ENCODE peak calls at places on chromosomes 11 and 22, in four cellular contexts. K, B, A and X are unnamed samples.

GRCh38 chr22:37415210-37415609 is 12.1 kb downstream of the ELFN2 start:
- DNase-seq in K (no peak), B (no peak), A (no peak), X (no peak)

GRCh38 chr11:65618763-65619162 is 3.2 kb downstream of the PCNX3 start:
- DNase-seq in K (no peak), B (no peak), A (no peak), X (no peak)

GRCh38 chr11:15349413-15349812 is 234.7 kb downstream of the INSC start:
- DNase-seq in K (no peak), B (no peak), A (no peak), X (no peak)

GRCh38 chr22:50473855-50474671 is 772 bp downstream of the SBF1 start:
- DNase-seq in K (no peak), B (peak), A (peak), X (no peak)

GRCh38 chr11:10181811-10182210 is 112.2 kb downstream of the SBF2 start:
- DNase-seq in K (peak), B (peak), A (peak), X (peak)

GRCh38 chr11:79762271-79762935 is 321.6 kb upstream of the TENM4 start:
- DNase-seq in K (no peak), B (no peak), A (peak), X (peak)

GRCh38 chr11:19345848-19346681 is 105.3 kb upstream of the E2F8 start:
- DNase-seq in K (no peak), B (peak), A (no peak), X (peak)

GRCh38 chr11:86335131-86335768 is 33.2 kb downstream of the HIKESHI start:
- DNase-seq in K (no peak), B (no peak), A (no peak), X (no peak)

GRCh38 chr22:48694296-48694883 is 1133.3 kb downstream of the BRD1 start:
- DNase-seq in K (no peak), B (no peak), A (no peak), X (no peak)

GRCh38 chr11:134932761-134933160 is 520.7 kb upstream of the B3GAT1 start:
- DNase-seq in K (no peak), B (no peak), A (no peak), X (no peak)

GRCh38 chr11:30454108-30454507 is 131.2 kb downstream of the ARL14EP start:
- DNase-seq in K (no peak), B (no peak), A (no peak), X (no peak)

GRCh38 chr11:95152878-95153856 is 63.5 kb downstream of the ENDOD1 start:
- DNase-seq in K (no peak), B (no peak), A (no peak), X (peak)

GRCh38 chr11:133413726-133414125 is 118.6 kb downstream of the OPCML start:
- DNase-seq in K (no peak), B (no peak), A (no peak), X (no peak)

GRCh38 chr22:27110985-27111451 is 453.6 kb downstream of the MIAT start:
- DNase-seq in K (no peak), B (peak), A (no peak), X (no peak)

GRCh38 chr11:27281276-27281675 is 81.7 kb downstream of the CCDC34 start:
- DNase-seq in K (no peak), B (no peak), A (no peak), X (no peak)

GRCh38 chr11:27280131-27280530 is 82.9 kb downstream of the CCDC34 start:
- DNase-seq in K (no peak), B (peak), A (no peak), X (no peak)

GRCh38 chr11:27282806-27283205 is 80.2 kb downstream of the CCDC34 start:
- DNase-seq in K (no peak), B (peak), A (no peak), X (no peak)

GRCh38 chr11:27282141-27282590 is 80.8 kb downstream of the CCDC34 start:
- DNase-seq in K (no peak), B (peak), A (no peak), X (no peak)

GRCh38 chr11:27281740-27282139 is 81.3 kb downstream of the CCDC34 start:
- DNase-seq in K (no peak), B (no peak), A (no peak), X (no peak)
- TF ChIP-seq EZH2phosphoT487 in K (no peak), B (no peak), A (no peak), X (no peak)

GRCh38 chr11:26227883-26228502 is 103.9 kb upstream of the ANO3 start:
- DNase-seq in K (no peak), B (no peak), A (no peak), X (peak)
- H3K9ac ChIP-seq in K (no peak), B (peak), A (peak), X (peak)

GRCh38 chr11:102318469-102318868 is 1.2 kb downstream of the BIRC3 start:
- DNase-seq in K (no peak), B (peak), A (peak), X (peak)
- TF ChIP-seq EZH2phosphoT487 in K (no peak), B (no peak), A (no peak), X (no peak)

DNA sequence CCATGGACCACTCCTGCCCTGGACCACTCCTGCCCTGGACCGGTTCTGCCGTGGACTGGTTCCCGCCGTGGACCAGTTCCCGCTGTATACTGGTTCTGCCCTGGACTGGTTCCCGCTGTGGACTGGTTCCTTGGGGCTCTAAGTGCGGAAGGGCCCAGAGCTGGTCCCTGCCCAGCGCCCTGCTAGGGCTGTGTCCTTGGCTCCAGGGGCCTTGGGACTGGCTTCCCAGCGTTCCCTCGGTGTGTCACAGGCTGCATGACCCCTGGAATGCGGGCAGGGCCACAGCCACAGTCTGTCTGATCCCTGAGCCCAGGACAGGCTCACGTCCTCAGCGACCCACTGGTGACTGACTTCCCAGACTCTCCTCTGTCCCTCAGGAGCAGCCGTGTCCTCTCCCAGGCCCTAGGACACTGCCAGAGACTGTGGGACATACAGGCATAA is 412.2 kb downstream of the TBC1D22A start:
- DNase-seq in K (no peak), B (no peak), A (no peak), X (no peak)
- H3K9ac ChIP-seq in K (no peak), B (no peak), A (no peak), X (no peak)

GRCh38 chr11:61356701-61357100 is 5.0 kb downstream of the CYB561A3 start:
- DNase-seq in K (no peak), B (no peak), A (no peak), X (no peak)

GRCh38 chr11:61357894-61358239 is 3.8 kb downstream of the CYB561A3 start:
- DNase-seq in K (no peak), B (no peak), A (no peak), X (no peak)

GRCh38 chr11:61359541-61359940 is 2.1 kb downstream of the CYB561A3 start:
- DNase-seq in K (no peak), B (no peak), A (no peak), X (no peak)

GRCh38 chr11:61358566-61358965 is 3.1 kb downstream of the CYB561A3 start:
- DNase-seq in K (no peak), B (no peak), A (no peak), X (no peak)

DNA sequence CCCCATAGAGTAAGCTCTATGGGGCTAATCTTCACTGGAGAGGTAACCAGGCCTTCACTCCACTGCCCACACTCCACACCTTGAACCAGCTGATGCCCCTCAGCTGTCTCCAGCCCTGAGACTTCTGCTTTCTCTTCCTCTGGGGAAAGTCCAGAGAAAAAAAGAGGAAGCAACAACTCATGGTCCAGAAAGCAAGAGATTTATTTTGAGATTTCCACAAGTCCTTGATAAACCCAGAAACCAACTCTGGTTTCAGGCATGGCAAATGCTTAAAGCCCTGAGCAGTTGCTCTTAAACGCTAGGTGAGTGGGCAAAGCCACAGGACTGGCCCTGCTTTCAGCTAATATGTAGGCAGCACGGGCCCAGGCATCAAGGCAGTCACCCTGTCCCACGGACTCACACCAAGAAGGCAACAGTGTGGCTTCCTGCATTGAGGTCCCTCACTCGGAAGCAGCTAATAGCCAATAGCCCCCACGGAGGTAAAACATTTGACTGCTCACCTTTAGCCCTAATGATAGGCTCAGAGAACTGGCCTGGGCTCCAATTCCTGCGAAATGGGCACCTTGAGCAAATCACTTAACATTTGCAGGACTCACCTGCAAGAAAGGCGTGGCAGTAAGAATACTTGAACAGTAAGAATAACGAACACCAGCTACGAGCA is 4.3 kb downstream of the CYB561A3 start:
- DNase-seq in K (no peak), B (no peak), A (no peak), X (no peak)
- TF ChIP-seq EZH2phosphoT487 in K (no peak), B (no peak), A (no peak), X (no peak)

GRCh38 chr11:88303037-88303436 is 34.5 kb downstream of the CTSC start:
- DNase-seq in K (no peak), B (no peak), A (no peak), X (peak)

GRCh38 chr11:88300888-88301477 is 36.6 kb downstream of the CTSC start:
- DNase-seq in K (no peak), B (no peak), A (no peak), X (no peak)

GRCh38 chr11:88305430-88305829 is 32.1 kb downstream of the CTSC start:
- DNase-seq in K (no peak), B (no peak), A (no peak), X (no peak)

GRCh38 chr11:88304352-88304751 is 33.2 kb downstream of the CTSC start:
- DNase-seq in K (no peak), B (no peak), A (no peak), X (no peak)

GRCh38 chr11:88301478-88302140 is 35.9 kb downstream of the CTSC start:
- DNase-seq in K (no peak), B (no peak), A (no peak), X (no peak)
- H3K9ac ChIP-seq in K (no peak), B (no peak), A (no peak), X (no peak)